ENCODE peak calls at places on chromosomes 1 and 21, in ten cellular contexts. Y is psoas muscle, M is hepatocyte, S is AG04450, X is body of pancreas, C is left ventricle myocardium inferior, K is RWPE2, H is mammary epithelial cell, J is lung, N is heart right ventricle. B is an unnamed sample. For H3K9me3, the result is how much of the 10 kb centered on the place peaks cover.

GRCh38 chr1:162983671-162984425 is 85.3 kb upstream of the RGS4 start:
- DNase-seq in Y (no peak), M (no peak), S (no peak), X (no peak), C (no peak), K (no peak), H (no peak), J (no peak), N (no peak), B (no peak)

GRCh38 chr1:10756842-10757241 is 39.6 kb downstream of the CASZ1 start:
- DNase-seq in Y (no peak), M (no peak), S (no peak), X (no peak), C (no peak), K (no peak), H (no peak), J (no peak), N (no peak), B (no peak)

GRCh38 chr1:230288641-230289349 is 137.3 kb downstream of the PGBD5 start:
- DNase-seq in Y (peak), M (no peak), S (no peak), X (no peak), C (no peak), K (no peak), H (no peak), J (no peak), N (no peak), B (no peak)

GRCh38 chr21:43645414-43645891 is 13.8 kb downstream of the HSF2BP start:
- DNase-seq in Y (no peak), M (peak), S (peak), X (peak), C (no peak), K (no peak), H (peak), J (peak), N (peak), B (no peak)

GRCh38 chr1:19351858-19352257 is 39.7 kb downstream of the SLC66A1 start:
- DNase-seq in Y (peak), M (no peak), S (no peak), X (no peak), C (no peak), K (no peak), H (no peak), J (no peak), N (no peak), B (no peak)

GRCh38 chr1:113403065-113403464 is 12.8 kb downstream of the MAGI3 start:
- DNase-seq in Y (no peak), M (no peak), S (no peak), X (no peak), C (no peak), K (no peak), H (no peak), J (no peak), N (no peak), B (no peak)

GRCh38 chr1:211353562-211354212 is 27.1 kb downstream of the TRAF5 start:
- DNase-seq in Y (no peak), M (no peak), S (no peak), X (no peak), C (no peak), K (no peak), H (no peak), J (no peak), N (no peak), B (no peak)

GRCh38 chr1:119276558-119276957 is 92.0 kb upstream of the HAO2 start:
- DNase-seq in Y (no peak), M (peak), S (no peak), X (no peak), C (no peak), K (no peak), H (peak), J (no peak), N (no peak), B (no peak)

GRCh38 chr21:42304556-42305454 is 10.4 kb downstream of the TFF3 start:
- DNase-seq in Y (no peak), M (no peak), S (no peak), X (no peak), C (no peak), K (no peak), H (no peak), J (no peak), N (no peak), B (no peak)

GRCh38 chr1:173187838-173188237 is 19.3 kb downstream of the TNFSF4 start:
- DNase-seq in Y (no peak), M (no peak), S (no peak), X (no peak), C (no peak), K (no peak), H (no peak), J (no peak), N (no peak), B (no peak)

GRCh38 chr1:160877221-160877620 is 7.8 kb downstream of the ITLN1 start:
- DNase-seq in Y (no peak), M (no peak), S (no peak), X (no peak), C (no peak), K (no peak), H (no peak), J (no peak), N (no peak), B (no peak)

GRCh38 chr1:67149179-67149770 is 14.5 kb upstream of the C1orf141 start:
- DNase-seq in Y (peak), M (peak), S (peak), X (peak), C (peak), K (no peak), H (peak), J (peak), N (peak), B (peak)

GRCh38 chr1:201170533-201171062 is 16.3 kb upstream of the TMEM9 start:
- DNase-seq in Y (peak), M (peak), S (peak), X (peak), C (peak), K (peak), H (peak), J (peak), N (peak), B (peak)

GRCh38 chr1:11046625-11047365 is at the start of gene MASP2:
- DNase-seq in Y (no peak), M (no peak), S (no peak), X (no peak), C (no peak), K (no peak), H (no peak), J (no peak), N (no peak), B (no peak)

GRCh38 chr1:59803458-59804038 is 11.2 kb upstream of the HOOK1 start:
- DNase-seq in Y (no peak), M (no peak), S (no peak), X (no peak), C (no peak), K (no peak), H (no peak), J (no peak), N (no peak), B (no peak)

GRCh38 chr1:23643668-23644554 is 47.7 kb upstream of the RPL11 start:
- DNase-seq in Y (no peak), M (no peak), S (no peak), X (no peak), C (no peak), K (no peak), H (no peak), J (no peak), N (no peak), B (no peak)

GRCh38 chr21:38910390-38911008 is 104.8 kb downstream of the ETS2 start:
- DNase-seq in Y (no peak), M (no peak), S (no peak), X (no peak), C (no peak), K (no peak), H (peak), J (no peak), N (no peak), B (no peak)

GRCh38 chr1:178497903-178498478 is 1.2 kb upstream of the CLEC20A start:
- DNase-seq in Y (no peak), M (no peak), S (no peak), X (no peak), C (no peak), K (no peak), H (no peak), J (no peak), N (no peak), B (no peak)

GRCh38 chr1:226581650-226582330 is 33.2 kb downstream of the STUM start:
- DNase-seq in Y (no peak), M (no peak), S (no peak), X (no peak), C (no peak), K (no peak), H (no peak), J (no peak), N (no peak), B (no peak)

GRCh38 chr21:16633851-16634521 is 878.9 kb upstream of the CXADR start:
- DNase-seq in Y (no peak), M (peak), S (no peak), X (no peak), C (no peak), K (no peak), H (no peak), J (no peak), N (no peak), B (no peak)

GRCh38 chr1:105608713-105609112 is 1447.8 kb upstream of the PRMT6 start:
- DNase-seq in Y (no peak), M (peak), S (no peak), X (no peak), C (no peak), K (no peak), H (no peak), J (no peak), N (no peak), B (no peak)

GRCh38 chr1:5391725-5392124 is 600.5 kb downstream of the NPHP4 start:
- DNase-seq in Y (no peak), M (no peak), S (no peak), X (no peak), C (no peak), K (no peak), H (no peak), J (no peak), N (no peak), B (no peak)

GRCh38 chr1:172206256-172206655 is 214.2 kb upstream of the C1orf105 start:
- DNase-seq in Y (no peak), M (no peak), S (no peak), X (no peak), C (no peak), K (no peak), H (no peak), J (no peak), N (no peak), B (no peak)

GRCh38 chr1:169694304-169694703 is 17.1 kb downstream of the SELL start:
- DNase-seq in Y (no peak), M (no peak), S (no peak), X (no peak), C (no peak), K (no peak), H (no peak), J (no peak), N (no peak), B (no peak)

GRCh38 chr1:220797553-220797952 is 10.8 kb downstream of the MTARC1 start:
- DNase-seq in Y (no peak), M (no peak), S (no peak), X (no peak), C (no peak), K (no peak), H (peak), J (no peak), N (no peak), B (no peak)

GRCh38 chr1:63662056-63662836 is 69.0 kb downstream of the PGM1 start:
- DNase-seq in Y (peak), M (no peak), S (no peak), X (peak), C (peak), K (peak), H (peak), J (no peak), N (no peak), B (no peak)

GRCh38 chr1:203612932-203613682 is 13.5 kb upstream of the ATP2B4 start:
- DNase-seq in Y (no peak), M (no peak), S (no peak), X (no peak), C (no peak), K (no peak), H (no peak), J (no peak), N (no peak), B (no peak)

GRCh38 chr1:55211909-55212308 is 3.3 kb downstream of the USP24 start:
- DNase-seq in Y (no peak), M (no peak), S (no peak), X (no peak), C (no peak), K (no peak), H (no peak), J (no peak), N (no peak), B (no peak)

GRCh38 chr1:211474426-211474825 is 17.5 kb downstream of the RD3 start:
- DNase-seq in Y (no peak), M (no peak), S (no peak), X (peak), C (no peak), K (no peak), H (no peak), J (no peak), N (no peak), B (no peak)

GRCh38 chr1:7108251-7108650 is 323.0 kb downstream of the CAMTA1 start:
- DNase-seq in Y (no peak), M (no peak), S (no peak), X (no peak), C (no peak), K (no peak), H (no peak), J (no peak), N (no peak), B (no peak)

GRCh38 chr1:174990382-174990999 is 9.3 kb upstream of the CACYBP start:
- DNase-seq in Y (no peak), M (no peak), S (no peak), X (peak), C (no peak), K (no peak), H (no peak), J (no peak), N (peak), B (no peak)

GRCh38 chr1:104720701-104721100 is 971.0 kb downstream of the AMY1C start:
- DNase-seq in Y (no peak), M (no peak), S (no peak), X (no peak), C (no peak), K (no peak), H (no peak), J (no peak), N (no peak), B (no peak)

GRCh38 chr1:13760921-13761320 is 60.9 kb downstream of the PRDM2 start:
- DNase-seq in Y (no peak), M (no peak), S (no peak), X (no peak), C (no peak), K (no peak), H (no peak), J (no peak), N (no peak), B (no peak)

GRCh38 chr1:155050560-155051341 is at the start of gene ADAM15:
- DNase-seq in Y (peak), M (peak), S (no peak), X (peak), C (peak), K (peak), H (peak), J (peak), N (peak), B (peak)

GRCh38 chr1:190479537-190479936 is 1.9 kb upstream of the BRINP3 start:
- DNase-seq in Y (no peak), M (peak), S (no peak), X (no peak), C (no peak), K (no peak), H (no peak), J (no peak), N (no peak), B (no peak)

GRCh38 chr21:28283652-28284490 is 708.8 kb downstream of the LTN1 start:
- DNase-seq in Y (no peak), M (peak), S (peak), X (peak), C (no peak), K (no peak), H (no peak), J (no peak), N (peak), B (no peak)

GRCh38 chr21:27202301-27202700 is 235.4 kb upstream of the ADAMTS5 start:
- DNase-seq in Y (no peak), M (no peak), S (no peak), X (no peak), C (no peak), K (no peak), H (no peak), J (no peak), N (no peak), B (no peak)

GRCh38 chr1:147891088-147891487 is 11.5 kb upstream of the GJA8 start:
- DNase-seq in Y (no peak), M (no peak), S (no peak), X (no peak), C (no peak), K (no peak), H (no peak), J (no peak), N (no peak), B (no peak)

GRCh38 chr21:46116189-46116845 is 18.4 kb downstream of the COL6A2 start:
- DNase-seq in Y (peak), M (no peak), S (no peak), X (no peak), C (peak), K (no peak), H (no peak), J (no peak), N (peak), B (no peak)

GRCh38 chr1:38609166-38609880 is 250.2 kb downstream of the RRAGC start:
- DNase-seq in Y (no peak), M (no peak), S (no peak), X (no peak), C (no peak), K (peak), H (no peak), J (no peak), N (no peak), B (no peak)

GRCh38 chr1:38605091-38605490 is 254.5 kb downstream of the RRAGC start:
- DNase-seq in Y (no peak), M (no peak), S (no peak), X (no peak), C (no peak), K (peak), H (no peak), J (no peak), N (no peak), B (no peak)

GRCh38 chr1:38607526-38607925 is 252.0 kb downstream of the RRAGC start:
- DNase-seq in Y (no peak), M (no peak), S (no peak), X (no peak), C (no peak), K (peak), H (no peak), J (no peak), N (no peak), B (no peak)

GRCh38 chr1:38611661-38612211 is 247.8 kb downstream of the RRAGC start:
- DNase-seq in Y (no peak), M (no peak), S (no peak), X (no peak), C (no peak), K (no peak), H (no peak), J (no peak), N (no peak), B (no peak)

DNA sequence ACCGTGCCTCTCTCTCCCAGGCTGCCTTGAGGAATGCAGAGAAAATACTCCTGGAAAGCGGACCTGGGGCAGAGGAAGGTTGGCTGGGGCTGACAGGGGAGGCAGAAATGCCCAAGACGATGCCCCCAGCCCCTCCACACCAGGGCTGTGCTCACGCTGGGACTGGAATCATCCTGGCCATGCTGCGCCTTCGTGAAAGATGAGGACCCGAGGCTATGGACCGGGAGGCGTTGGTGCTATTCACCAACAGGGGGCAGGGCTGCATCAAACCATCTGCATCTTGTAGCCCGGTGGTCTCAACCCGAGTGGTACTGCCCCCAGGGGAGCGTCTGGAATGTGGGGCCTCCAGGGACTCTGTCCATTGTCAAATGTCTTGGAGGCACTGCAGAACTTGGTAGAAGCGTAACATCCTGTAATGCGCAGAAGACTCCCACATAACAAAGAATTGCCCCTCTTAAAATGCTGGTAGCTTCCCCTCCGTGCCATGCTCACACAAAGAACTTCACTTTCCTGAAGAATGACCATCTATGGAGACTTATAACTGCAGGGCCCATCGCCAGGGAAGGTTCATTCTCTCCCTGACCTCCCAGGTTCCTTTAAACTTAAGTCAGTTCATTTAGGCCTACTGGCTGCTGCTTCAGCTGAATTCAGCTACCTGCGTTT is 251.2 kb downstream of the RRAGC start:
- DNase-seq in Y (no peak), M (peak), S (no peak), X (no peak), C (no peak), K (no peak), H (no peak), J (no peak), N (peak), B (no peak)
- TF ChIP-seq CTCF in Y (no peak), M (peak), S (peak), X (peak), C (peak), K (no peak), H (peak), J (no peak), N (peak), B (peak)

GRCh38 chr1:116242741-116243140 is 130.3 kb upstream of the ATP1A1 start:
- DNase-seq in Y (no peak), M (no peak), S (no peak), X (peak), C (no peak), K (no peak), H (no peak), J (peak), N (no peak), B (no peak)
- H3K27ac ChIP-seq in Y (no peak), M (no peak), S (no peak), X (no peak), C (no peak), K (no peak), H (no peak), J (no peak), N (no peak), B (no peak)

GRCh38 chr1:228240411-228241240 is 32.8 kb downstream of the OBSCN start:
- DNase-seq in Y (no peak), M (no peak), S (no peak), X (no peak), C (no peak), K (no peak), H (no peak), J (no peak), N (no peak), B (no peak)
- H3K9me3 ChIP-seq in Y (under half), M (under half), S (under half), X (under half), C (under half), K (under half), H (under half), J (under half), N (under half), B (under half)

DNA sequence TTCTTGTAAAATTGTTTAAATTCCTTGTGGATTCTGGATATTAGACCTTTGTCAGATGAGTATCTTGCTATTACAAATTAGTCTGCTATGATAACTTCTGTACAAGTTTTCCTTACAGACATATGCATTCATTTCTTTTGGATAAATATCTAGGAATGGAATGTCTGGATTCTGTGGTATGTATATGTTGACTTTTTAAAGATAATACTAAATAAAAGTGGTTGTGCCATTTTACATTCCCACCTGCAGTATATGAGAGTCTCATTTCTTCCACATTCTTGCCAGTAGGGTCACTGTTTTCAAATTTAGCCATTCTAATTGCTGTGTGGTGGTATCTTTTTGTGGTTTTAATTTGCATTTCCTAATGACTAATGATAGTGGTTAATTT is 53.9 kb downstream of the SYDE2 start:
- DNase-seq in Y (no peak), M (no peak), S (no peak), X (no peak), C (no peak), K (no peak), H (peak), J (no peak), N (no peak), B (no peak)
- TF ChIP-seq CTCF in Y (no peak), M (peak), S (peak), X (no peak), C (no peak), K (peak), H (peak), J (no peak), N (no peak), B (no peak)

GRCh38 chr1:47402591-47402990 is 13.5 kb upstream of the FOXE3 start:
- DNase-seq in Y (no peak), M (no peak), S (no peak), X (no peak), C (no peak), K (no peak), H (no peak), J (no peak), N (no peak), B (no peak)

GRCh38 chr1:47401761-47402160 is 14.3 kb upstream of the FOXE3 start:
- DNase-seq in Y (no peak), M (no peak), S (no peak), X (no peak), C (no peak), K (no peak), H (no peak), J (no peak), N (no peak), B (no peak)

GRCh38 chr1:47399841-47400144 is 16.3 kb upstream of the FOXE3 start:
- DNase-seq in Y (no peak), M (no peak), S (no peak), X (no peak), C (no peak), K (no peak), H (no peak), J (no peak), N (no peak), B (no peak)

GRCh38 chr1:47396671-47397196 is 19.4 kb upstream of the FOXE3 start:
- DNase-seq in Y (no peak), M (no peak), S (no peak), X (no peak), C (no peak), K (no peak), H (no peak), J (no peak), N (no peak), B (no peak)

GRCh38 chr1:47399138-47399840 is 16.8 kb upstream of the FOXE3 start:
- DNase-seq in Y (no peak), M (no peak), S (no peak), X (no peak), C (no peak), K (no peak), H (no peak), J (no peak), N (no peak), B (no peak)
- H3K27ac ChIP-seq in Y (no peak), M (no peak), S (no peak), X (no peak), C (no peak), K (no peak), H (no peak), J (no peak), N (no peak), B (no peak)

B was measured in CD4-positive, alpha-beta T cell.